ENCODE peak calls at places on chromosomes 13 and 19, in seven cellular contexts. One of them, this sample, is unnamed.

GRCh38 chr13:100540621-100541020 is 48.0 kb downstream of the GGACT start:
- DNase-seq in MM.1S: no peak
- DNase-seq in GM23248: no peak
- DNase-seq in GM23338: no peak
- DNase-seq in PC-3: no peak
- DNase-seq in hepatocyte: no peak
- DNase-seq in neural progenitor cell: no peak
- DNase-seq in this sample: no peak

GRCh38 chr13:33129094-33129832 is 113.0 kb downstream of the KL start:
- DNase-seq in MM.1S: no peak
- DNase-seq in GM23248: no peak
- DNase-seq in GM23338: no peak
- DNase-seq in PC-3: no peak
- DNase-seq in hepatocyte: no peak
- DNase-seq in neural progenitor cell: no peak
- DNase-seq in this sample: no peak

GRCh38 chr19:46609511-46610412 is 8.6 kb downstream of the CALM3 start:
- DNase-seq in MM.1S: no peak
- DNase-seq in GM23248: no peak
- DNase-seq in GM23338: no peak
- DNase-seq in PC-3: no peak
- DNase-seq in hepatocyte: no peak
- DNase-seq in neural progenitor cell: no peak
- DNase-seq in this sample: no peak

GRCh38 chr13:25932353-25932752 is 119.5 kb downstream of the SHISA2 start:
- DNase-seq in MM.1S: no peak
- DNase-seq in GM23248: no peak
- DNase-seq in GM23338: no peak
- DNase-seq in PC-3: no peak
- DNase-seq in hepatocyte: no peak
- DNase-seq in neural progenitor cell: peak; percentile 28
- DNase-seq in this sample: no peak

GRCh38 chr13:45821861-45822260 is 29.7 kb downstream of the SIAH3 start:
- DNase-seq in MM.1S: no peak
- DNase-seq in GM23248: no peak
- DNase-seq in GM23338: no peak
- DNase-seq in PC-3: no peak
- DNase-seq in hepatocyte: no peak
- DNase-seq in neural progenitor cell: no peak
- DNase-seq in this sample: no peak

GRCh38 chr19:49423985-49424303 is 703 bp upstream of the PTH2 start:
- DNase-seq in MM.1S: no peak
- DNase-seq in GM23248: no peak
- DNase-seq in GM23338: no peak
- DNase-seq in PC-3: no peak
- DNase-seq in hepatocyte: no peak
- DNase-seq in neural progenitor cell: no peak
- DNase-seq in this sample: no peak

GRCh38 chr19:55113570-55114039 is 3.8 kb downstream of the PPP1R12C start:
- DNase-seq in MM.1S: no peak
- DNase-seq in GM23248: peak; percentile 96
- DNase-seq in GM23338: peak; percentile 91
- DNase-seq in PC-3: no peak
- DNase-seq in hepatocyte: peak; percentile 95
- DNase-seq in neural progenitor cell: peak; percentile 82
- DNase-seq in this sample: no peak

GRCh38 chr19:2371656-2372055 is 11.6 kb downstream of the TMPRSS9 start:
- DNase-seq in MM.1S: no peak
- DNase-seq in GM23248: peak; percentile 86
- DNase-seq in GM23338: no peak
- DNase-seq in PC-3: peak; percentile 44
- DNase-seq in hepatocyte: no peak
- DNase-seq in neural progenitor cell: no peak
- DNase-seq in this sample: no peak

GRCh38 chr19:28737021-28737525 is 475.9 kb downstream of the UQCRFS1 start:
- DNase-seq in MM.1S: peak; percentile 78
- DNase-seq in GM23248: peak; percentile 75
- DNase-seq in GM23338: peak; percentile 65
- DNase-seq in PC-3: peak; percentile 35
- DNase-seq in hepatocyte: peak; percentile 43
- DNase-seq in neural progenitor cell: peak; percentile 35
- DNase-seq in this sample: no peak

GRCh38 chr19:10985502-10985901 is 24.7 kb downstream of the SMARCA4 start:
- DNase-seq in MM.1S: no peak
- DNase-seq in GM23248: no peak
- DNase-seq in GM23338: no peak
- DNase-seq in PC-3: no peak
- DNase-seq in hepatocyte: no peak
- DNase-seq in neural progenitor cell: no peak
- DNase-seq in this sample: no peak

GRCh38 chr19:39408392-39409206 is 2.0 kb downstream of the ZFP36 start:
- DNase-seq in MM.1S: peak; percentile 40
- DNase-seq in GM23248: peak; percentile 68
- DNase-seq in GM23338: no peak
- DNase-seq in PC-3: peak; percentile 58
- DNase-seq in hepatocyte: peak; percentile 66
- DNase-seq in neural progenitor cell: peak; percentile 26
- DNase-seq in this sample: peak; percentile 68

GRCh38 chr13:101916758-101917474 is 464.4 kb downstream of the ITGBL1 start:
- DNase-seq in MM.1S: no peak
- DNase-seq in GM23248: no peak
- DNase-seq in GM23338: peak; percentile 13
- DNase-seq in PC-3: no peak
- DNase-seq in hepatocyte: no peak
- DNase-seq in neural progenitor cell: peak; percentile 40
- DNase-seq in this sample: no peak

GRCh38 chr13:40993119-40993518 is 26.0 kb downstream of the ELF1 start:
- DNase-seq in MM.1S: peak; percentile 23
- DNase-seq in GM23248: no peak
- DNase-seq in GM23338: peak; percentile 53
- DNase-seq in PC-3: no peak
- DNase-seq in hepatocyte: no peak
- DNase-seq in neural progenitor cell: peak; percentile 15
- DNase-seq in this sample: no peak

GRCh38 chr19:18508585-18508984 is 13.3 kb downstream of the ELL start:
- DNase-seq in MM.1S: no peak
- DNase-seq in GM23248: no peak
- DNase-seq in GM23338: no peak
- DNase-seq in PC-3: no peak
- DNase-seq in hepatocyte: no peak
- DNase-seq in neural progenitor cell: no peak
- DNase-seq in this sample: no peak
- H3K4me1 ChIP-seq in MM.1S: peaks cover 3% of the 10 kb centered on the region
- H3K4me1 ChIP-seq in GM23248: peaks cover 29% of the 10 kb centered on the region
- H3K4me1 ChIP-seq in GM23338: no peaks in the 10 kb centered on the region
- H3K4me1 ChIP-seq in PC-3: peaks cover 16% of the 10 kb centered on the region
- H3K4me1 ChIP-seq in hepatocyte: peaks cover 40% of the 10 kb centered on the region
- H3K4me1 ChIP-seq in neural progenitor cell: no peaks in the 10 kb centered on the region
- H3K4me1 ChIP-seq in this sample: peaks cover 18% of the 10 kb centered on the region

GRCh38 chr19:18607222-18608101 is 863 bp upstream of the CRLF1 start:
- DNase-seq in MM.1S: no peak
- DNase-seq in GM23248: peak; percentile 32
- DNase-seq in GM23338: peak; percentile 65
- DNase-seq in PC-3: no peak
- DNase-seq in hepatocyte: no peak
- DNase-seq in neural progenitor cell: peak; percentile 59
- DNase-seq in this sample: no peak
- TF ChIP-seq EZH2 in MM.1S: no peak
- TF ChIP-seq EZH2 in GM23248: no peak
- TF ChIP-seq EZH2 in GM23338: peak; percentile 89
- TF ChIP-seq EZH2 in PC-3: peak; percentile 95
- TF ChIP-seq EZH2 in hepatocyte: peak; percentile 95
- TF ChIP-seq EZH2 in neural progenitor cell: peak; percentile 100
- TF ChIP-seq EZH2 in this sample: no peak

DNA sequence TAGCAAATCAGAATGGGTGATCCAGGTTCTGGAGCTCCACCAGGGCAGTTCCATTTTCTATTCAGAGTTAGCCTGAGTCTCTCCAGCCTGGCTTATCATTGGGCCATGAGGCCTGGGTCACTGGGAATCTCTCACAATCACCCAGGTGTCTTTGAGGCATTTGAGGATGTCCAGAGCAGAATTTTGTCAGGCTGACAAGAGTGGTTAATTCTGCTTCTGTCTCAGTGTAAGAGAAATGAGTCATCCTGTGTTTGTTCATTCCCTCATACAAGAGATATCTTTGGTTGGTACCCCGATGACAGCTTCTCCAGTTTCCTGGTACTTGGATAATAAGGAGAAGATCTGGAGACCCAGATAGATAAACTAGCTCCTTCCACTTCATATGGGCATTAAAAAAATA is 10.4 kb downstream of the ZNF93 start:
- DNase-seq in MM.1S: no peak
- DNase-seq in GM23248: peak; percentile 12
- DNase-seq in GM23338: no peak
- DNase-seq in PC-3: no peak
- DNase-seq in hepatocyte: peak; percentile 26
- DNase-seq in neural progenitor cell: no peak
- DNase-seq in this sample: no peak
- TF ChIP-seq EZH2phosphoT487 in MM.1S: no peak
- TF ChIP-seq EZH2phosphoT487 in GM23248: no peak
- TF ChIP-seq EZH2phosphoT487 in GM23338: no peak
- TF ChIP-seq EZH2phosphoT487 in PC-3: no peak
- TF ChIP-seq EZH2phosphoT487 in hepatocyte: no peak
- TF ChIP-seq EZH2phosphoT487 in neural progenitor cell: no peak
- TF ChIP-seq EZH2phosphoT487 in this sample: no peak

GRCh38 chr13:114146173-114146572 is 13.8 kb upstream of the RASA3 start:
- DNase-seq in MM.1S: no peak
- DNase-seq in GM23248: no peak
- DNase-seq in GM23338: no peak
- DNase-seq in PC-3: no peak
- DNase-seq in hepatocyte: no peak
- DNase-seq in neural progenitor cell: no peak
- DNase-seq in this sample: no peak
- H3K4me1 ChIP-seq in MM.1S: peaks cover 34% of the 10 kb centered on the region
- H3K4me1 ChIP-seq in GM23248: no peaks in the 10 kb centered on the region
- H3K4me1 ChIP-seq in GM23338: no peaks in the 10 kb centered on the region
- H3K4me1 ChIP-seq in PC-3: peaks cover 5% of the 10 kb centered on the region
- H3K4me1 ChIP-seq in hepatocyte: no peaks in the 10 kb centered on the region
- H3K4me1 ChIP-seq in neural progenitor cell: no peaks in the 10 kb centered on the region
- H3K4me1 ChIP-seq in this sample: peaks cover 8% of the 10 kb centered on the region